ENCODE peak calls at places on chromosomes 5 and 9, in eight cellular contexts. M is right atrium auricular region, U is GM12865, X is heart right ventricle, A is body of pancreas, S is mammary epithelial cell, V is PC-3, C is kidney. O is an unnamed sample.

GRCh38 chr9:133995012-133995896 is 3.1 kb upstream of the VAV2 start:
- DNase-seq in M (no peak), U (peak; percentile 44), X (no peak), A (no peak), S (peak; percentile 41), V (no peak), C (peak; percentile 65), O (no peak)

GRCh38 chr9:136173648-136174290 is 31.2 kb downstream of the LHX3 start:
- DNase-seq in M (no peak), U (no peak), X (no peak), A (no peak), S (no peak), V (no peak), C (no peak), O (no peak)

GRCh38 chr5:143041972-143042770 is 272.0 kb downstream of the ARHGAP26 start:
- DNase-seq in M (no peak), U (no peak), X (no peak), A (no peak), S (no peak), V (peak; percentile 49), C (no peak), O (peak; percentile 33)

GRCh38 chr9:71990466-71990865 is 69.9 kb downstream of the C9orf57 start:
- DNase-seq in M (no peak), U (no peak), X (no peak), A (no peak), S (no peak), V (peak; percentile 49), C (no peak), O (no peak)

GRCh38 chr5:59810041-59810440 is 83.5 kb downstream of the PDE4D start:
- DNase-seq in M (peak; percentile 71), U (peak; percentile 83), X (peak; percentile 68), A (peak; percentile 78), S (peak; percentile 40), V (peak; percentile 55), C (peak; percentile 84), O (peak; percentile 85)

GRCh38 chr5:142078251-142078650 is 30.3 kb upstream of the NDFIP1 start:
- DNase-seq in M (no peak), U (no peak), X (no peak), A (no peak), S (no peak), V (no peak), C (no peak), O (no peak)

GRCh38 chr5:11903121-11903613 is 1.1 kb downstream of the CTNND2 start:
- DNase-seq in M (no peak), U (no peak), X (no peak), A (peak; percentile 39), S (no peak), V (no peak), C (no peak), O (no peak)

GRCh38 chr5:75512383-75513074 is 838 bp downstream of the POLK start:
- DNase-seq in M (no peak), U (no peak), X (no peak), A (no peak), S (no peak), V (no peak), C (no peak), O (peak; percentile 22)

GRCh38 chr5:174535691-174536090 is 188.7 kb upstream of the MSX2 start:
- DNase-seq in M (no peak), U (no peak), X (no peak), A (no peak), S (peak; percentile 36), V (peak; percentile 78), C (no peak), O (no peak)

GRCh38 chr9:114370985-114371335 is 16.8 kb downstream of the AKNA start:
- DNase-seq in M (no peak), U (no peak), X (no peak), A (no peak), S (no peak), V (no peak), C (peak; percentile 76), O (no peak)

GRCh38 chr5:62494772-62495171 is 82.2 kb downstream of the IPO11 start:
- DNase-seq in M (no peak), U (no peak), X (no peak), A (no peak), S (no peak), V (no peak), C (no peak), O (no peak)

GRCh38 chr9:84670106-84670800 is 724 bp downstream of the NTRK2 start:
- DNase-seq in M (peak; percentile 59), U (no peak), X (peak; percentile 25), A (peak; percentile 38), S (no peak), V (no peak), C (peak; percentile 74), O (no peak)

DNA sequence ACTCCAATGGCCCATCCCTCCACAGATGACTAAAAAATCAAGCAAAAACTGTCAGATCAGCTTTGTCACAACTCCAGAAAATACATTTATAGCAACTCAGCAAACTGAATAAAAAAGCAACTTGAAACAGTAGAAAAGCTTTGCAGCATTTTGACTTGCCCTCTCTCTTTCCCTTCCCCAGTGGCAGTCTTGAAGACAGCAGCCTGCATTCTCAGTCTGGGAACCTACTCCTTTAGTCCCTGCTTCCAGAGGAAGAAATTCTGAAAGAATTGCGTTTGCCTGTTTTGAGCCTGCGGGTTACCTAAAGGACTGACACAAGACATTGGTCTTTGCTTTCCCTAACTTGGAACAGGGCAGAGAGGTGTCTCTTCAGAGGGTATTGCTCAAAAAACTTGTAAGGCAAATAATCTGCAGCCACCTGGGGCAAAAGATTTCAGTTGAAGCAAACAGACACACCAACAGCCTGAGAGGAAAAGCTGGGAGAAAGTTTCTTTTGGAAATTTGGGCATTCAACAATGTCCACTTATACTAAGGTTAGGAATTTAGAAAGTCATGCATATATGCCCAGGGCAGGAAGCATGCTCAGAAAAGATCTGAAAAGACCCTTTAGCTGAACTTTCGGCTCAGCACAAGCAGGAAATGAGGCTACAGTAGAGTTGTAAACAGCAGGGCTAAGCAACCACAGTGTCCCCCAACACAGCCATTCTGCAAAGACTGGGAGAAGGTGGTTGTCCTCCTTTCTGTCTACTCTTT is 15.2 kb upstream of the SLC35D2 start:
- DNase-seq in M (no peak), U (peak; percentile 72), X (no peak), A (no peak), S (no peak), V (no peak), C (no peak), O (no peak)
- TF ChIP-seq CTCF in M (no peak), U (peak; percentile 6), X (no peak), A (no peak), S (no peak), V (no peak), C (no peak), O (no peak)

DNA sequence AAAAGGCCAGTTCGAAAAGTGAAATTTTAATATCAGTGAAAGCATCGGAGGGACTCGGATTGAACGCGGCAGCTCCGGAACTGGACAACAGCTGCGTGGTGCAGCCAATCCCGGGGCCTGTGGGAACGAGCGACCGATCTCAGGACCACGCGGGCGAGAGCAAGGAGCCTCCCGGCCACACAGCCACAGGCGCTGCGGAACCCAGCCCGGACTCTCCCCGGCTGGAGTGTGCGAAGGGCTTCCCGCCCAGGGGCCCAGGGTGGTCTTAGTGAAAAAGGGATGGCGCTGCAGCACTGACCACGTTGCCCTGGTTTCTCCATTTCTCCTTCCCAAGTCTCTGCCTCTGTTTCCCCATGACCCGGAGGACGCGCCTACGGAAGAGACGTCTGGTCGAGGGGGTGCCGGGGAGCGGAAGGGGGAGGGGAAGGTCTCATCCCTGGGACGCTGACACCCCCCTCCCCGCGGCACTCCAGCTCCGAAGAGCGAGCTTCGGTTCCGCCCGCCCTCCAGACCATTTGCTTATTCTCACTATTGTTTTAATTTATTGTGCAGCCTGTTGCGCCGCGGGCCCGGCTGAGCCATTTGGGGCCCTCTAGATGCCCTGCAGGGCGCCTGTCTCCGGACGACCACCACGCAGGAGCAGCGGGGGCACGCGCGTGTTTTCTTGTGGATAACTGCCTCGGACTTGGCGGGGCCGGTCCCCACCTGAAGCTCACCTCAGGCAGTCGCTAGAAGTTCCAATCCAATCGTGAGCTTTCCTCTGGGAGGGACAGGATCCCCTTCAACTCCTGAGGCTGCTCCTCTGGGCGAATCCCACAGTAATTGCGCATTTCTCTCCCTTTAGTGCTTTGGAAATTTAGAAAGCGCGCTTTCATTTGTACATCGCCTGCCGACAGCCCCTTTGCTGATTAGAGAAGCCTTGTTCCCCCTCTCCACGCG is 303.0 kb downstream of the PARP8 start:
- DNase-seq in M (no peak), U (no peak), X (no peak), A (peak; percentile 21), S (no peak), V (no peak), C (peak; percentile 58), O (no peak)
- H3K4me3 ChIP-seq in M (no peak overlapping the region), U (no peak overlapping the region), X (peak overlapping the region; percentile 33), A (no peak overlapping the region), S (no peak overlapping the region), V (no peak overlapping the region), C (peak overlapping the region; percentile 21), O (no peak overlapping the region)

GRCh38 chr5:118628672-118629354 is 359.5 kb downstream of the DTWD2 start:
- DNase-seq in M (no peak), U (no peak), X (no peak), A (no peak), S (no peak), V (no peak), C (no peak), O (no peak)
- TF ChIP-seq CTCF in M (no peak), U (no peak), X (peak; percentile 22), A (no peak), S (no peak), V (no peak), C (no peak), O (no peak)

GRCh38 chr9:12775963-12776774 is 1.3 kb downstream of the LURAP1L start:
- DNase-seq in M (peak; percentile 87), U (peak; percentile 56), X (peak; percentile 82), A (peak; percentile 90), S (peak; percentile 88), V (peak; percentile 74), C (peak; percentile 94), O (peak; percentile 93)

GRCh38 chr9:12777149-12778010 is 2.6 kb downstream of the LURAP1L start:
- DNase-seq in M (no peak), U (no peak), X (no peak), A (no peak), S (no peak), V (peak; percentile 16), C (no peak), O (no peak)

GRCh38 chr9:12775373-12775962 is 648 bp downstream of the LURAP1L start:
- DNase-seq in M (no peak), U (no peak), X (peak; percentile 27), A (no peak), S (no peak), V (no peak), C (peak; percentile 63), O (no peak)

GRCh38 chr9:12776775-12777055 is 1.9 kb downstream of the LURAP1L start:
- DNase-seq in M (no peak), U (no peak), X (no peak), A (no peak), S (no peak), V (no peak), C (no peak), O (peak; percentile 52)

GRCh38 chr9:12778389-12778788 is 3.6 kb downstream of the LURAP1L start:
- DNase-seq in M (no peak), U (no peak), X (no peak), A (no peak), S (no peak), V (no peak), C (no peak), O (no peak)
- H3K4me3 ChIP-seq in M (no peak overlapping the region), U (no peak overlapping the region), X (no peak overlapping the region), A (no peak overlapping the region), S (no peak overlapping the region), V (peak overlapping the region; percentile 86), C (no peak overlapping the region), O (no peak overlapping the region)

DNA sequence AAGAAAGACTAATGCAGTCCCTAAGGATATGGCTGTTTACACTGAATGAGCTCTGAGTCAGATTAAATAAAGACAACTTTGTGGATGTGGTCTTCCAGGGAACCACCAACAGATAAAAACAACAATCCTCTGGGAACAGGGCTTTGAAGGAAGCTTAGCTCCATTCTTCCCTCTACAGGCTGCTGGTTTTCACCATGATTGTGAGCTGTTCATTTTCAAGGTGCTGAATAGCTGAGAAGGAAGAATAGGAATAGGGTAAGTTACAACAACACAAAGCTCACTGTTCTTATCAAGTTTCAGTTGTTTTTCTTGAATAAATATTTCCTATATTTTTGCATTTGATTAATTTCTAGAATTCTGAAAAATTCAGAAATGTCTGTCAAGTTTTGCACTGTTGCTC is 25.9 kb upstream of the PTAR1 start:
- DNase-seq in M (no peak), U (no peak), X (no peak), A (no peak), S (peak; percentile 16), V (peak; percentile 24), C (no peak), O (peak; percentile 53)
- TF ChIP-seq CTCF in M (no peak), U (no peak), X (no peak), A (no peak), S (peak; percentile 35), V (peak; percentile 9), C (peak; percentile 14), O (peak; percentile 40)

O was measured in fibroblast of pulmonary artery.